ENCODE peak calls at places on chromosome 20, in four cellular contexts. D is lower leg skin, W is H1, G is right lobe of liver. P is an unnamed sample.

GRCh38 chr20:17653835-17654648 is 28.0 kb downstream of the RRBP1 start:
- DNase-seq in G (no peak), W (no peak), D (no peak), P (no peak)

GRCh38 chr20:33672426-33673114 is 1.7 kb downstream of the NECAB3 start:
- DNase-seq in G (no peak), D (no peak), W (no peak), P (peak)

GRCh38 chr20:20864346-20865096 is 152.1 kb upstream of the RALGAPA2 start:
- DNase-seq in G (no peak), W (no peak), D (no peak), P (peak)

GRCh38 chr20:8756410-8756809 is 312.5 kb upstream of the PLCB4 start:
- DNase-seq in W (no peak), D (no peak), G (no peak), P (peak)

GRCh38 chr20:16459019-16459700 is 114.1 kb downstream of the KIF16B start:
- DNase-seq in W (no peak), D (peak), G (no peak), P (peak)

GRCh38 chr20:10647471-10647870 is 26.3 kb downstream of the JAG1 start:
- DNase-seq in D (no peak), W (no peak), G (no peak), P (no peak)

GRCh38 chr20:5863040-5863811 is 87.1 kb downstream of the TRMT6 start:
- DNase-seq in D (no peak), G (no peak), W (no peak), P (no peak)

GRCh38 chr20:15487030-15487429 is 1086.2 kb downstream of the KIF16B start:
- DNase-seq in G (no peak), D (no peak), W (no peak), P (no peak)

GRCh38 chr20:34986311-34987287 is 30.9 kb downstream of the MYH7B start:
- DNase-seq in W (no peak), D (no peak), G (no peak), P (no peak)

GRCh38 chr20:6718660-6719059 is 48.8 kb upstream of the BMP2 start:
- DNase-seq in D (no peak), G (no peak), W (no peak), P (peak)

GRCh38 chr20:46568570-46569129 is 18.2 kb upstream of the OCSTAMP start:
- DNase-seq in D (peak), W (no peak), G (peak), P (peak)

GRCh38 chr20:46814366-46815232 is 80.0 kb upstream of the EYA2 start:
- DNase-seq in G (no peak), W (no peak), D (no peak), P (no peak)

GRCh38 chr20:21513881-21514540 is at the start of gene NKX2-2:
- DNase-seq in D (no peak), G (no peak), W (peak), P (no peak)

GRCh38 chr20:53413188-53413631 is 180.4 kb downstream of the ZNF217 start:
- DNase-seq in W (peak), D (no peak), G (peak), P (peak)

GRCh38 chr20:35575958-35576357 is 34.1 kb downstream of the ERGIC3 start:
- DNase-seq in G (no peak), W (no peak), D (no peak), P (no peak)

GRCh38 chr20:41715525-41715924 is 97.3 kb upstream of the CHD6 start:
- DNase-seq in G (no peak), D (no peak), W (no peak), P (no peak)

GRCh38 chr20:46351357-46352058 is 43.2 kb upstream of the CDH22 start:
- DNase-seq in D (no peak), W (no peak), G (no peak), P (no peak)

GRCh38 chr20:40913224-40913821 is 115.3 kb upstream of the TOP1 start:
- DNase-seq in W (no peak), D (no peak), G (no peak), P (no peak)

GRCh38 chr20:13336308-13337089 is 115.4 kb downstream of the ISM1 start:
- DNase-seq in D (no peak), W (no peak), G (peak), P (no peak)

GRCh38 chr20:61531553-61532345 is 279.7 kb downstream of the CDH4 start:
- DNase-seq in G (no peak), D (no peak), W (no peak), P (no peak)

GRCh38 chr20:19396466-19397081 is 184.1 kb downstream of the SLC24A3 start:
- DNase-seq in G (no peak), D (no peak), W (no peak), P (no peak)

GRCh38 chr20:3092611-3093379 is 8.3 kb upstream of the AVP start:
- DNase-seq in W (peak), D (no peak), G (no peak), P (no peak)

GRCh38 chr20:23339986-23340385 is 10.6 kb upstream of the NXT1 start:
- DNase-seq in D (no peak), W (no peak), G (no peak), P (no peak)

GRCh38 chr20:4717816-4718215 is 3.9 kb upstream of the PRND start:
- DNase-seq in D (no peak), W (no peak), G (no peak), P (no peak)

GRCh38 chr20:42795399-42795798 is 394.3 kb downstream of the PTPRT start:
- DNase-seq in W (no peak), D (no peak), G (no peak), P (no peak)

GRCh38 chr20:46151936-46152335 is 33.8 kb downstream of the CD40 start:
- DNase-seq in D (no peak), G (no peak), W (peak), P (no peak)

GRCh38 chr20:47785321-47785899 is at the start of gene SULF2:
- DNase-seq in W (peak), D (no peak), G (peak), P (peak)

GRCh38 chr20:23126281-23127061 is 40.3 kb upstream of the CD93 start:
- DNase-seq in D (no peak), W (no peak), G (peak), P (no peak)

GRCh38 chr20:32356935-32357868 is 929 bp upstream of the ASXL1 start:
- DNase-seq in G (peak), W (no peak), D (peak), P (peak)

GRCh38 chr20:53578492-53579222 is 15.0 kb downstream of the ZNF217 start:
- DNase-seq in W (no peak), G (no peak), D (peak), P (peak)

GRCh38 chr20:53146201-53146891 is 174.2 kb downstream of the TSHZ2 start:
- DNase-seq in G (no peak), W (no peak), D (no peak), P (no peak)

GRCh38 chr20:32743237-32744112 is at the start of gene COMMD7:
- DNase-seq in W (peak), G (peak), D (peak), P (peak)

GRCh38 chr20:49284818-49285217 is 7.0 kb upstream of the ZNFX1 start:
- DNase-seq in G (no peak), W (no peak), D (no peak), P (no peak)

GRCh38 chr20:49281913-49282467 is 4.1 kb upstream of the ZNFX1 start:
- DNase-seq in G (no peak), D (no peak), W (no peak), P (no peak)

GRCh38 chr20:49283703-49284625 is 6.1 kb upstream of the ZNFX1 start:
- DNase-seq in W (no peak), G (no peak), D (no peak), P (no peak)

GRCh38 chr20:49282584-49283171 is 4.8 kb upstream of the ZNFX1 start:
- DNase-seq in D (no peak), W (no peak), G (no peak), P (no peak)

GRCh38 chr20:49283176-49283702 is 5.4 kb upstream of the ZNFX1 start:
- DNase-seq in D (no peak), G (no peak), W (no peak), P (no peak)
- TF ChIP-seq POLR2A in D (no peak), G (no peak), W (no peak), P (no peak)

GRCh38 chr20:44584103-44584690 is 1.8 kb downstream of the PKIG start:
- DNase-seq in W (no peak), G (no peak), D (no peak), P (no peak)

GRCh38 chr20:44581515-44581914 is 864 bp upstream of the PKIG start:
- DNase-seq in W (no peak), D (no peak), G (no peak), P (no peak)

GRCh38 chr20:44585042-44585968 is 2.9 kb downstream of the PKIG start:
- DNase-seq in W (no peak), G (no peak), D (no peak), P (no peak)

GRCh38 chr20:44582321-44583025 is at the start of gene PKIG:
- DNase-seq in D (peak), G (no peak), W (no peak), P (no peak)

DNA sequence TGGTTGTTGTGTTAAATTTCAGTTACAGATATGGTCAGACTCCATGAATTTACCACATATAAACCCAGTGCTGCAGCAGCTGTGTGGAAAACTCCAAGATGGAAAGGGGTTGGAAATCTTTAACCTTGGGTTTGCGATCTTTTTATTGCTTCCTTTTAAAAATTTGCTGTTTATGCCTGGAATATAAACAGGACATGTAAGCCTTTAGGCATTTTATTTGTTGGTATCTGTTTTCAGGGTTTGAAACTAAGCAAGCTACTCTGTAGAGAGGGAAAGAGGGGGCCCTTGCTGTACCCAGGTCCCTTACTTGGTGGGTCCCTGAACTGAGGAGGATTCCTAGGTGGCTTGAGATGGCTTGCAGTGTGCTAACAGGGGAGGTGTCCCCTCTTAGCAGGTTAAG is 800 bp downstream of the PKIG start:
- DNase-seq in W (no peak), G (no peak), D (no peak), P (no peak)
- TF ChIP-seq POLR2A in W (no peak), G (no peak), D (no peak), P (no peak)

DNA sequence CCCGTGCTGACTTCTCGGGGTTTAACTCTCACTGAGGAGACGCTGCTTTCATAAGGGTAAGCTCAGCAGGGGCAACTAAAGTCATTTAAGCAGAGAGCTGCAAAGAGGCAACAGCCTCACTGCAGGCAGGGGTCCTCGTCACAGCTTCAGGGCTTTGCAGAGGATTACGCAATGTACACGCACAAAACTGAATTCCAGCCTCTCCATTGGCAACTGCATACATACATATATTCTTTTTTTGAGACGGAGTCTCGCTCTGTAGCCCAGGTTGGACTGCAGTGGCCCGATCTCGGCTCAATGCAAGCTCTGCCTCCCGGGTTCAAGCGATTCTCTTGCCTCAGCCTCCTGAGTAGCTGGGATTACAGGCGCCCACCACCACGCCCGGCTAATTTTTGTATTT is 2.4 kb downstream of the GMEB2 start:
- DNase-seq in W (no peak), D (no peak), G (peak), P (no peak)
- TF ChIP-seq POLR2A in W (no peak), D (no peak), G (no peak), P (no peak)

GRCh38 chr20:58994390-58995159 is 12.5 kb downstream of the CTSZ start:
- DNase-seq in W (no peak), G (no peak), D (no peak), P (no peak)

GRCh38 chr20:58996226-58996611 is 10.8 kb downstream of the CTSZ start:
- DNase-seq in G (no peak), D (no peak), W (no peak), P (peak)

GRCh38 chr20:58993332-58994248 is 12.5 kb downstream of the NELFCD start:
- DNase-seq in D (no peak), G (no peak), W (no peak), P (no peak)

GRCh38 chr20:58997141-58997770 is 9.8 kb downstream of the CTSZ start:
- DNase-seq in G (no peak), D (no peak), W (no peak), P (no peak)

DNA sequence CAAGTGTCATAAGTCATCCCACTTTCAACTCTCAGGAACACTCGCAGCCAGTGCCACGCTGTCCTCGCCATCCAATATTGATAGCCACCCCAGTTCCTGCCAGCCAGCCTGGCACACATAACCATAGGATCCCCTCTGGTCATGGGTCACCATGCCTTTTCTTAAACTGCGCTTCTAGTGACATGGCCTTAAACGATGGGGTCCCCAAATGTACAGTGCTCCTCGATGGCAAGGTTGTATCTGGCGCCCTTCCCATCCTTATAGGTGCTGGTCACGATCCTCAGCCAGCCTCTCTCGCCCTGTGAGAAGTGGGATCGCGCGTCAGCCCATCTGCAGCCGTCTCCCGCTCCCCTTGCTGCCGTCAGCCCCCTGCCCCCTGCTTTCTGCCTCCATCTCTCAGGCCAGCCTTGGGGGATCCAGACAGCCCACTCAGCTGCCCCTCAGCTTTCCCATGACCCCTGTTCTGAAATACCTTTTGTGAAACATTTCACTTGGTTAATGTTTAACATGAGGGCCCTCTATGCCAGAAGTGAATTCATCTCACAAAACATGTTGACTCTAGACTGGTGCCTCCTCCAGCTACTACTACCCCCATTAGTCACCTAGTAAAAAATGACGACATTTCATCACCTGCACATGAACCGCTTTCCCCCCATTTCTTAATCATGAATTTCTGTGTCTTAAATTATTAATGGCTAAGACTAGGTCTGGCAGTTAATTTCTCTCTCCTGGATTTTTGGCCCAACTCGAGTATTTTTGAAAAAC is 11.4 kb downstream of the CTSZ start:
- DNase-seq in D (no peak), G (no peak), W (no peak), P (no peak)
- TF ChIP-seq POLR2A in D (no peak), G (no peak), W (no peak), P (no peak)

DNA sequence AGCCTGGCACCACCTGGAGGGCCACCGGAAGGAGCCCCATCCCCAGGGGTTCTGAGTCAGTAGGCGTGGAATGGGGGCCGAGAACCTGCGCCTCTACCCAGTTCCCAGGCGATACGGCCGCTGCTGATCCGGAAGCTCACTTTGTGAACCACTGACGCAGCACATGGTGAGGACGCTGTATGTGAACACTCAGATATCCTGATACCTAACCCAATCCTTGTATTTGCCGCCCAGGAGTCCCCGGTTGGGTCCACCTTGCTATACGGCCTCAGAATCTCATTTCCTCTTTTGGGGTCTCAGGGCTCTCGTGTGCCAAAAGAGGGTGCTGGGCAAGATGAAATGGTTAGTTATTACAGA is 649 bp upstream of the RAB5IF start:
- DNase-seq in D (peak), W (no peak), G (peak), P (peak)
- TF ChIP-seq POLR2A in D (no peak), W (no peak), G (no peak), P (no peak)

GRCh38 chr20:59042796-59043621 is 423 bp upstream of the PRELID3B start:
- DNase-seq in D (peak), G (peak), W (peak), P (peak)
- TF ChIP-seq POLR2A in D (no peak), G (no peak), W (no peak), P (no peak)

DNA sequence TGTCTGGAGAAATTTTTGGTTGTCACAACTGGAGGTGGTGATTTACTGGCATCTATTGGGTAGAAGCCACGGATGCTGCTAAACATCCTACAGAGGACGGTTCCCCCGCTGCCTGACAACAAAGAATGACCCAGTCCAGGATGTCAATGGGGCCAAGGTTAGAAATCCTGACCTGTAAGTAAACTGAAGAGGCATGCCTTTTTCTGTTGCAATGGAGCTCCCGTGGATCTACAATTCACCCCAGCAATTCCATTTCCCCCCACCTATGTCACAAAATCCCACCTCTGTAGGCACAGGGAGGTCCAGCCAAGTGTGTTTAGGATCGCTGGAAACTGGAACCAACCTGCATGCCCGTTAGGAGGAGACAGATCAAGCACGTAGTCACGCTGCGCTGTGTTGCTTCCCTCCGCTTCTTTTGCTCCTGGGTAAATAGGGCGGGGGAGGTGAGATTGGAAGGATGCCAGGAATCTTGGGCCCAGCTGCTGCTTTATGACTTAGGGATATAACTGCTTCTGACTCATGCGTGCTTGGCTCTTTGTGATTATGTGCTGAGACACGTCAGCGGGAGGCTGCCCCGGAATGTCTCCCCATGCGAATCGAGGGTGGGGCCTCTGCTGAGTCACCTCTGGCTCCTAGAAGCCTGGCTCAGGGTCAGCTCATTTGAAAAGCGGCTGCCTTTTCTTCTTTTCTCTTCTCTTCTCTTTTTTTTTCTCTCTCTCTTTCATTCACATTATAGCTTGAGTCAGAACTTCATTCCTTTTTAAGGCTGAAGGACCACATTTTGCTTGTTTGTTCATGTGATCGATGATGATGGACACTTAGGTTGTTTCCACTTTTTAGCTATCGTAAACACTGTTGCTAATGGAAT is 12.4 kb upstream of the PEDS1 start:
- DNase-seq in W (peak), G (peak), D (peak), P (peak)
- TF ChIP-seq POLR2A in W (peak), G (peak), D (no peak), P (peak)